ENCODE peak calls at places on chromosomes 16 and 17, in four cellular contexts. One of them, this sample, is unnamed.

GRCh38 chr17:55964191-55964590 is 189.1 kb upstream of the ANKFN1 start:
- DNase-seq in A549: no peak
- DNase-seq in HepG2: no peak
- DNase-seq in K562: no peak
- DNase-seq in this sample: no peak

GRCh38 chr16:28989363-28989762 is 4.5 kb downstream of the LAT start:
- DNase-seq in A549: no peak
- DNase-seq in HepG2: no peak
- DNase-seq in K562: no peak
- DNase-seq in this sample: no peak

GRCh38 chr17:79623786-79624657 is 13.2 kb upstream of the RBFOX3 start:
- DNase-seq in A549: no peak
- DNase-seq in HepG2: no peak
- DNase-seq in K562: no peak
- DNase-seq in this sample: peak; percentile 7

GRCh38 chr16:46947900-46948547 is 25.4 kb downstream of the DNAJA2 start:
- DNase-seq in A549: peak; percentile 38
- DNase-seq in HepG2: peak; percentile 71
- DNase-seq in K562: peak; percentile 49
- DNase-seq in this sample: peak; percentile 24

GRCh38 chr17:79455636-79456035 is 155.2 kb downstream of the RBFOX3 start:
- DNase-seq in A549: no peak
- DNase-seq in HepG2: no peak
- DNase-seq in K562: no peak
- DNase-seq in this sample: no peak

GRCh38 chr16:88569985-88570690 is at the start of gene ZC3H18:
- DNase-seq in A549: peak; percentile 96
- DNase-seq in HepG2: peak; percentile 91
- DNase-seq in K562: peak; percentile 100
- DNase-seq in this sample: peak; percentile 93

GRCh38 chr16:8958344-8958808 is 5.3 kb downstream of the USP7 start:
- DNase-seq in A549: no peak
- DNase-seq in HepG2: no peak
- DNase-seq in K562: no peak
- DNase-seq in this sample: no peak

GRCh38 chr17:27756467-27757371 is 43.6 kb downstream of the NOS2 start:
- DNase-seq in A549: peak; percentile 39
- DNase-seq in HepG2: peak; percentile 29
- DNase-seq in K562: peak; percentile 39
- DNase-seq in this sample: peak; percentile 80

GRCh38 chr16:15827299-15827698 is 29.5 kb downstream of the MYH11 start:
- DNase-seq in A549: no peak
- DNase-seq in HepG2: no peak
- DNase-seq in K562: no peak
- DNase-seq in this sample: no peak

GRCh38 chr17:19724501-19725420 is 8.4 kb upstream of the SLC47A2 start:
- DNase-seq in A549: no peak
- DNase-seq in HepG2: no peak
- DNase-seq in K562: no peak
- DNase-seq in this sample: no peak

GRCh38 chr17:82056729-82057621 is 5.3 kb downstream of the GPS1 start:
- DNase-seq in A549: no peak
- DNase-seq in HepG2: peak; percentile 79
- DNase-seq in K562: no peak
- DNase-seq in this sample: no peak

GRCh38 chr16:57534337-57534880 is 2.0 kb downstream of the CCDC102A start:
- DNase-seq in A549: no peak
- DNase-seq in HepG2: no peak
- DNase-seq in K562: no peak
- DNase-seq in this sample: peak; percentile 6

GRCh38 chr16:51813609-51814008 is 662.5 kb upstream of the SALL1 start:
- DNase-seq in A549: no peak
- DNase-seq in HepG2: no peak
- DNase-seq in K562: no peak
- DNase-seq in this sample: peak; percentile 63

GRCh38 chr17:40564883-40565744 is at the start of gene CCR7:
- DNase-seq in A549: no peak
- DNase-seq in HepG2: no peak
- DNase-seq in K562: peak; percentile 55
- DNase-seq in this sample: no peak

GRCh38 chr16:23274968-23275367 is 27.1 kb upstream of the SCNN1B start:
- DNase-seq in A549: no peak
- DNase-seq in HepG2: peak; percentile 36
- DNase-seq in K562: peak; percentile 20
- DNase-seq in this sample: no peak

GRCh38 chr16:930076-930475 is 40.7 kb downstream of the LMF1 start:
- DNase-seq in A549: no peak
- DNase-seq in HepG2: no peak
- DNase-seq in K562: no peak
- DNase-seq in this sample: no peak

GRCh38 chr17:69948406-69948805 is 126.6 kb upstream of the KCNJ16 start:
- DNase-seq in A549: no peak
- DNase-seq in HepG2: no peak
- DNase-seq in K562: no peak
- DNase-seq in this sample: no peak

GRCh38 chr17:34726536-34727384 is 147.4 kb downstream of the TMEM132E start:
- DNase-seq in A549: no peak
- DNase-seq in HepG2: no peak
- DNase-seq in K562: no peak
- DNase-seq in this sample: no peak

GRCh38 chr16:3235856-3236669 is 1.1 kb upstream of the ZNF200 start:
- DNase-seq in A549: no peak
- DNase-seq in HepG2: no peak
- DNase-seq in K562: peak; percentile 75
- DNase-seq in this sample: peak; percentile 59

GRCh38 chr16:3443108-3444031 is at the start of the genes NAA60 and ZNF597:
- DNase-seq in A549: peak; percentile 68
- DNase-seq in HepG2: peak; percentile 93
- DNase-seq in K562: peak; percentile 69
- DNase-seq in this sample: peak; percentile 76

GRCh38 chr17:39928868-39929651 is 1.5 kb downstream of the LRRC3C start:
- DNase-seq in A549: peak; percentile 65
- DNase-seq in HepG2: no peak
- DNase-seq in K562: no peak
- DNase-seq in this sample: no peak

GRCh38 chr17:78617371-78618061 is 40.3 kb upstream of the DNAH17 start:
- DNase-seq in A549: no peak
- DNase-seq in HepG2: peak; percentile 21
- DNase-seq in K562: no peak
- DNase-seq in this sample: no peak

DNA sequence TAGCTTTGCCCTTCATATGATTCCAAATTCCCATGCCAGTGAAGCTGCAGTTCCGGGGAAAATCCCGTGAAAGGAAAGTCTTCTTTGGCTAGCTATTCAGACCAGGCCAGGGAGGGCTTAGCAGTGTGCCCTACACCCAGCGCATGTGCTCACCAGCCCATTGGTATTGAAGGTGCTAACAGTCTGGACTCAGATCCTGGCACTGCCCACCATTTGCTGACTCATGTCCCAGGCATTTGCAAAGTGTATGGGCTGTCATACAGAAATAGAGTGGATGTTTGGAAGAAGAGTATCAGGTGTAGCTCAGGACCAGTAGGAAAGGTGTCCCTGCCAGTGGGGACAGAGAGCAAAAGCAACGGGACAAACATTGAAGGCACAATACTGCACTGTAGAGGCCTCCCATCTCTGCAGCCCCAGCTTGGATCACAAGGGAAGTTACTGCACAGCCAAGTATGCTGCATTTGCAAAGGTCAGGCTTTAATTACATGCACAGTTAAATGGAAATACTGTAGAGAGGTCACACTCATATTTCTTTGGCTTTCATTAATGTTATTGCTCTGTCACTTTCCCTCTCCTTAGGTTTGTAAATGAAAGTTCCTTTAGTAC is 220.0 kb downstream of the IRX3 start:
- DNase-seq in A549: no peak
- DNase-seq in HepG2: peak; percentile 39
- DNase-seq in K562: no peak
- DNase-seq in this sample: no peak
- TF ChIP-seq ESRRA in A549: no peak
- TF ChIP-seq ESRRA in HepG2: no peak
- TF ChIP-seq ESRRA in K562: no peak
- TF ChIP-seq ESRRA in this sample: no peak

GRCh38 chr16:81357711-81358270 is 43.0 kb downstream of the GAN start:
- DNase-seq in A549: no peak
- DNase-seq in HepG2: no peak
- DNase-seq in K562: no peak
- DNase-seq in this sample: no peak

GRCh38 chr16:81360135-81360534 is 45.4 kb downstream of the GAN start:
- DNase-seq in A549: no peak
- DNase-seq in HepG2: no peak
- DNase-seq in K562: no peak
- DNase-seq in this sample: no peak

GRCh38 chr16:81353895-81354294 is 39.1 kb downstream of the GAN start:
- DNase-seq in A549: no peak
- DNase-seq in HepG2: no peak
- DNase-seq in K562: no peak
- DNase-seq in this sample: no peak

DNA sequence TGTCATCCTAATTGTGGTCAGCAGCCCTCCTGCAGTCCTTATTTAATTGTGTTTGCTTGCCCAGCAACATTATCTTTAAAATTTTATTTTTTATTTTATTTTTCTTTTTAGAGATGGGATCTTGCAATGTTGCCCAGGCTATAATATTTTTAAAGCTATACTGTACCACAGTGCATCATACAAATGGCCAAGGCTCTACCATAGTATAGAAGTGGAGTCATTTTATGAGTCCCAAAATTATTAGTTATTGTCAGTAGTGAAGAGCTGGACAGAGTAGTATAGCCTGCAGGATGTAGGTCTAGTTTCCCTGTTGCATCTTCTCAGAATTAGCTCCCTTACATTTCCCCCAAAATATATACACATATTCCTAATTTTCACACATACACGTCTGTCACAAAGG is 44.1 kb downstream of the GAN start:
- DNase-seq in A549: no peak
- DNase-seq in HepG2: no peak
- DNase-seq in K562: no peak
- DNase-seq in this sample: no peak
- TF ChIP-seq JUN in A549: no peak
- TF ChIP-seq JUN in HepG2: no peak
- TF ChIP-seq JUN in K562: no peak
- TF ChIP-seq JUN in this sample: no peak

DNA sequence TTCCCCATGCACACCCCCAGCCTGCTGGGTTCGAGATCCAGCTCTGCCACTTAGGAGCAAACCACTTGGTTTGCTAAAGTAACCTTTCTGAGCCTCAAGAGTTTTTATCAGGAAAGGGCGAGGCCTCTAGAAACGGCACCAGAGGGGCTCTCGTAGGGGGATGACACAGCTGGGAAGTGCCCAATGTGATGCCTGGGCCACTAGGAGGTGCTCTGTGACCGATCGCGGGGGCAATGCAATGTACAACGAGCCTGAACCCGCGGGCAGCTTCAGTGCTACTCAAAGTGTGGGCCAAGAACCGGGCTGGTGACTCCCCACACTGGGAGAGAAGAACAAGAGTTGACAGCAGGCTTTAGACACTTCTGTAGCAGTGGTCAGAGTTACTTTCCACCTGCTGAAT is 9.4 kb downstream of the C16orf89 start:
- DNase-seq in A549: no peak
- DNase-seq in HepG2: peak; percentile 65
- DNase-seq in K562: peak; percentile 63
- DNase-seq in this sample: peak; percentile 80
- TF ChIP-seq ESRRA in A549: no peak
- TF ChIP-seq ESRRA in HepG2: no peak
- TF ChIP-seq ESRRA in K562: no peak
- TF ChIP-seq ESRRA in this sample: no peak

GRCh38 chr16:69613283-69614154 is 47.8 kb downstream of the NFAT5 start:
- DNase-seq in A549: no peak
- DNase-seq in HepG2: peak; percentile 36
- DNase-seq in K562: no peak
- DNase-seq in this sample: no peak
- TF ChIP-seq JUN in A549: no peak
- TF ChIP-seq JUN in HepG2: no peak
- TF ChIP-seq JUN in K562: no peak
- TF ChIP-seq JUN in this sample: no peak

GRCh38 chr16:87416826-87417471 is 24.8 kb downstream of the MAP1LC3B start:
- DNase-seq in A549: peak; percentile 15
- DNase-seq in HepG2: peak; percentile 29
- DNase-seq in K562: no peak
- DNase-seq in this sample: no peak
- TF ChIP-seq ESRRA in A549: no peak
- TF ChIP-seq ESRRA in HepG2: no peak
- TF ChIP-seq ESRRA in K562: no peak
- TF ChIP-seq ESRRA in this sample: no peak

GRCh38 chr17:15944720-15945492 is at the start of gene ADORA2B:
- DNase-seq in A549: peak; percentile 91
- DNase-seq in HepG2: peak; percentile 60
- DNase-seq in K562: peak; percentile 94
- DNase-seq in this sample: peak; percentile 67
- TF ChIP-seq JUN in A549: no peak
- TF ChIP-seq JUN in HepG2: no peak
- TF ChIP-seq JUN in K562: no peak
- TF ChIP-seq JUN in this sample: peak; percentile 34

GRCh38 chr17:62792122-62792800 is 15.9 kb downstream of the MARCHF10 start:
- DNase-seq in A549: peak; percentile 87
- DNase-seq in HepG2: peak; percentile 74
- DNase-seq in K562: no peak
- DNase-seq in this sample: no peak

GRCh38 chr17:62790554-62790953 is 17.6 kb downstream of the MARCHF10 start:
- DNase-seq in A549: no peak
- DNase-seq in HepG2: no peak
- DNase-seq in K562: no peak
- DNase-seq in this sample: no peak

GRCh38 chr17:62793919-62794665 is 14.0 kb downstream of the MARCHF10 start:
- DNase-seq in A549: no peak
- DNase-seq in HepG2: no peak
- DNase-seq in K562: no peak
- DNase-seq in this sample: no peak

GRCh38 chr17:62794666-62794971 is 13.5 kb downstream of the MARCHF10 start:
- DNase-seq in A549: no peak
- DNase-seq in HepG2: no peak
- DNase-seq in K562: no peak
- DNase-seq in this sample: no peak

GRCh38 chr17:62791235-62792121 is 16.6 kb downstream of the MARCHF10 start:
- DNase-seq in A549: peak; percentile 65
- DNase-seq in HepG2: no peak
- DNase-seq in K562: no peak
- DNase-seq in this sample: no peak
- TF ChIP-seq ESRRA in A549: no peak
- TF ChIP-seq ESRRA in HepG2: no peak
- TF ChIP-seq ESRRA in K562: no peak
- TF ChIP-seq ESRRA in this sample: no peak

DNA sequence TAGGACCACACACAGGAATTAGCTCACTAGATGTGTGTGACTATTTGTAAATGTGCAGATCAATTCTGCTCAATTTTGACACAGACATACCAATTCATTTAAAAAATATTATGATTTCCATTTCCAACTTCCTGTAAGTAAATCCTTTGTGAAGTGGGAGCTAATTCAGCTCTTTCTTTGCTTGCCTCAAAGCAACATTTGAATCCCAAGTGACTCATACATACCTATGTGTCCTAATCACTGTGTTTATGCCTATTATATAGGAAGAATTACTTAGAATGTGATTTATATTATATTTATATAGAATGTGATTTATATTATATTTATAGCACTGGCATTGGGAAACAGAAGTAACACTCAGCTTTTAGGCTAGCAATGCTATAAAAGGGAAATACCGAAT is 195.9 kb upstream of the C17orf78 start:
- DNase-seq in A549: no peak
- DNase-seq in HepG2: no peak
- DNase-seq in K562: no peak
- DNase-seq in this sample: no peak
- TF ChIP-seq JUN in A549: no peak
- TF ChIP-seq JUN in HepG2: no peak
- TF ChIP-seq JUN in K562: no peak
- TF ChIP-seq JUN in this sample: no peak